ENCODE peak calls at places on chromosomes 4 and X, in five cellular contexts. I is GM12878, Z is K562, Q is HepG2, F is H1. P is an unnamed sample.

GRCh38 chrX:48972214-48973164 is 845 bp upstream of the KCND1 start:
- DNase-seq in F (no peak), I (no peak), Z (peak; percentile 76), Q (peak; percentile 16), P (peak; percentile 54)

GRCh38 chr4:144787365-144788263 is 141.7 kb downstream of the HHIP start:
- DNase-seq in Q (peak; percentile 34), F (no peak), Z (peak; percentile 23), I (no peak), P (peak; percentile 7)

GRCh38 chrX:66815227-66815626 is 176.3 kb upstream of the EDA2R start:
- DNase-seq in I (no peak), F (no peak), Q (no peak), Z (no peak), P (no peak)

GRCh38 chr4:128846063-128846462 is 36.6 kb downstream of the JADE1 start:
- DNase-seq in Z (no peak), F (no peak), I (no peak), Q (no peak), P (no peak)

GRCh38 chrX:20284992-20285391 is 18.3 kb upstream of the RPS6KA3 start:
- DNase-seq in F (no peak), Q (no peak), I (no peak), Z (no peak), P (no peak)

GRCh38 chrX:19152762-19153161 is 30.5 kb upstream of the ADGRG2 start:
- DNase-seq in Q (no peak), Z (no peak), I (no peak), F (no peak), P (no peak)

GRCh38 chrX:101417190-101417589 is 9.2 kb downstream of the HNRNPH2 start:
- DNase-seq in Z (no peak), Q (no peak), F (no peak), I (no peak), P (no peak)

GRCh38 chr4:146029939-146030710 is 91.5 kb upstream of the ZNF827 start:
- DNase-seq in Q (no peak), I (peak; percentile 48), F (no peak), Z (no peak), P (no peak)

GRCh38 chrX:39260965-39261364 is 459.7 kb downstream of the MID1IP1 start:
- DNase-seq in Z (no peak), I (no peak), F (no peak), Q (no peak), P (no peak)

GRCh38 chr4:21012851-21013331 is 312.6 kb downstream of the PACRGL start:
- DNase-seq in I (no peak), Q (no peak), F (no peak), Z (no peak), P (no peak)

GRCh38 chrX:97740044-97740443 is 856.3 kb downstream of the RPA4 start:
- DNase-seq in Z (no peak), I (no peak), Q (no peak), F (no peak), P (no peak)

GRCh38 chr4:19329631-19330030 is 922.1 kb upstream of the SLIT2 start:
- DNase-seq in I (no peak), Q (no peak), F (no peak), Z (no peak), P (no peak)

GRCh38 chr4:33080262-33080661 is 2360.1 kb downstream of the PCDH7 start:
- DNase-seq in I (no peak), Q (no peak), F (no peak), Z (no peak), P (no peak)

GRCh38 chrX:153887385-153887784 is 1.4 kb upstream of the L1CAM start:
- DNase-seq in Z (no peak), Q (no peak), F (no peak), I (no peak), P (no peak)

GRCh38 chr4:2787230-2788100 is 5.4 kb upstream of the SH3BP2 start:
- DNase-seq in I (peak; percentile 88), F (no peak), Z (no peak), Q (no peak), P (no peak)

GRCh38 chrX:10513974-10514373 is 106.4 kb downstream of the MID1 start:
- DNase-seq in I (no peak), Q (no peak), F (no peak), Z (no peak), P (peak; percentile 40)

GRCh38 chr4:13558881-13559280 is 14.6 kb upstream of the NKX3-2 start:
- DNase-seq in I (no peak), F (no peak), Z (no peak), Q (no peak), P (no peak)

GRCh38 chr4:89839558-89839957 is 2.6 kb upstream of the SNCA start:
- DNase-seq in Q (no peak), I (no peak), Z (no peak), F (no peak), P (no peak)

GRCh38 chr4:89838005-89838404 is 1.0 kb upstream of the SNCA start:
- DNase-seq in F (no peak), Z (peak; percentile 19), I (no peak), Q (no peak), P (no peak)

GRCh38 chr4:89836897-89837384 is at the start of gene SNCA:
- DNase-seq in F (peak; percentile 60), I (no peak), Z (peak; percentile 32), Q (no peak), P (peak; percentile 28)

GRCh38 chr4:89836031-89836777 is 757 bp downstream of the SNCA start:
- DNase-seq in Q (no peak), Z (peak; percentile 26), F (no peak), I (no peak), P (no peak)

GRCh38 chr4:89837385-89837995 is 529 bp upstream of the SNCA start:
- DNase-seq in F (peak; percentile 31), Z (peak; percentile 7), I (no peak), Q (no peak), P (peak; percentile 5)
- TF ChIP-seq CTCF in F (no peak), Z (no peak), I (no peak), Q (no peak), P (no peak)

GRCh38 chrX:15336023-15336413 is 695 bp upstream of the PIGA start:
- DNase-seq in Q (no peak), Z (peak; percentile 8), I (no peak), F (no peak), P (peak; percentile 73)
- TF ChIP-seq EP300 in Q (no peak), Z (no peak), I (peak; percentile 14), F (no peak), P (no peak)

DNA sequence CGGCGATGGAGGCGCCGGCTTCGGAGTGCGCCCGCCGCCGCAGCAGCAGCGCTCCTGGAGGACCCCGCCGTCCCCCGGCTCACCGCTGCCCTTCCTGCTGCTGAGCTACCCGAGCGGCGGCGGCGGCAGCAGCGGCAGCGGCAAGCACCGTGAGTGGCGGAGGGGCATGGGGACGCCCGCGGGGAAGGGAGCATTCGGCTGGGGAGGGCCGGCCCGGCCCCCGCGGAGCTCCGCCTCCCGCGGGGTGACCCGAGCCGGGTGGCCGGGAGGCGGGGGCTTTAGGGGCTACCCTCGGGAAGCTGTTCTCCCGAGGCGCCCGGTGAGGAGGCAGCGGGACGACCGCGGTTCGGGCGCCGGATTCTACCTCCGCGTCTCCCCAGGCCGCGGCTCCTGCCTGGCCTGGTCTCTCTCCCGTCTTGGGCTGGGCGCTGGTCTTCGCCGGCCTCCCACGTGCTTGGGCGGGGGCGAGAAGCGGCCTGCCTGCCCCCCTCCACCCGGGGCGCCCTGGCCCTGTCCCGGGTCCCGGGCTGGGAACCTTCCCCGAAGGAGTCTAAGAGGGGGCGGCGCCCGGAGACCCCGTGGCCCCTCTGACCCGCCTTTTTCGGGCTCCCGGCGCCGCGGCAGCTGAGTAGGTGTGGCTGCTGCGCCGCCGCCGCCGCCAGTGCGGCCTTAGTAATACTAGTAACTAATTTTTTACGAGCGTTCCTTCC is 16.5 kb upstream of the RUFY3 start:
- DNase-seq in Q (peak; percentile 52), I (no peak), F (no peak), Z (peak; percentile 86), P (peak; percentile 43)
- TF ChIP-seq CEBPB in Q (no peak), I (no peak), F (no peak), Z (no peak), P (no peak)

GRCh38 chr4:26067035-26067434 is 153.0 kb downstream of the SMIM20 start:
- DNase-seq in Z (no peak), Q (no peak), F (no peak), I (no peak), P (no peak)

GRCh38 chr4:26071688-26072087 is 157.7 kb downstream of the SMIM20 start:
- DNase-seq in Q (no peak), Z (no peak), I (no peak), F (no peak), P (no peak)

GRCh38 chr4:26073886-26074560 is 160.0 kb downstream of the SMIM20 start:
- DNase-seq in Q (no peak), F (no peak), I (no peak), Z (no peak), P (no peak)

GRCh38 chr4:26065833-26066232 is 151.8 kb downstream of the SMIM20 start:
- DNase-seq in F (no peak), Z (no peak), Q (no peak), I (no peak), P (no peak)

GRCh38 chr4:26069218-26069617 is 155.2 kb downstream of the SMIM20 start:
- DNase-seq in I (no peak), F (no peak), Q (peak; percentile 6), Z (peak; percentile 24), P (no peak)
- TF ChIP-seq CTCF in I (peak; percentile 64), F (peak; percentile 39), Q (peak; percentile 40), Z (peak; percentile 45), P (peak; percentile 15)

GRCh38 chr4:176957353-176958118 is 164.8 kb upstream of the VEGFC start:
- DNase-seq in F (no peak), I (no peak), Q (no peak), Z (no peak), P (no peak)
- TF ChIP-seq EP300 in F (no peak), I (no peak), Q (no peak), Z (no peak), P (no peak)

GRCh38 chrX:15973941-15974340 is 119.3 kb upstream of the AP1S2 start:
- DNase-seq in F (no peak), I (no peak), Q (no peak), Z (no peak), P (no peak)
- TF ChIP-seq CEBPB in F (no peak), I (no peak), Q (no peak), Z (no peak), P (no peak)

GRCh38 chr4:123060039-123060770 is 137.8 kb upstream of the NUDT6 start:
- DNase-seq in I (no peak), Z (no peak), F (no peak), Q (no peak), P (no peak)
- TF ChIP-seq CTCF in I (no peak), Z (no peak), F (peak; percentile 19), Q (peak; percentile 15), P (no peak)

GRCh38 chrX:28058906-28059305 is 77.7 kb upstream of the DCAF8L1 start:
- DNase-seq in Z (no peak), I (no peak), F (no peak), Q (no peak), P (no peak)
- TF ChIP-seq EP300 in Z (no peak), I (no peak), F (no peak), Q (no peak), P (no peak)

GRCh38 chr4:99394913-99395312 is 40.2 kb downstream of the ADH7 start:
- DNase-seq in Q (no peak), Z (no peak), I (no peak), F (no peak), P (no peak)

GRCh38 chr4:99400831-99401230 is 34.3 kb downstream of the ADH7 start:
- DNase-seq in I (no peak), F (no peak), Q (no peak), Z (no peak), P (no peak)

GRCh38 chr4:99390060-99390459 is 37.5 kb upstream of the ADH1C start:
- DNase-seq in I (no peak), F (no peak), Q (no peak), Z (no peak), P (no peak)

GRCh38 chr4:99395595-99396364 is 39.4 kb downstream of the ADH7 start:
- DNase-seq in I (no peak), Q (no peak), Z (no peak), F (no peak), P (no peak)
- TF ChIP-seq CEBPB in I (no peak), Q (no peak), Z (no peak), F (no peak), P (no peak)